ENCODE peak calls at places on chromosomes 13 and 19, in six cellular contexts. D is GM10248, X is AG09319, I is OCI-LY7, H is progenitor cell of endocrine pancreas, A is pancreas. Z is an unnamed sample.

GRCh38 chr13:46629811-46630413 is 76.9 kb downstream of the LRCH1 start:
- DNase-seq in X (no peak), D (no peak), H (no peak), A (no peak), I (no peak), Z (no peak)

GRCh38 chr19:5914946-5915781 is 1.1 kb downstream of the CAPS start:
- DNase-seq in X (no peak), I (no peak), D (no peak), H (peak; percentile 62), A (peak; percentile 49), Z (no peak)

GRCh38 chr19:43711751-43712355 is 4.0 kb upstream of the IRGC start:
- DNase-seq in D (no peak), A (no peak), H (no peak), I (no peak), X (no peak), Z (no peak)

GRCh38 chr13:25200783-25201182 is 28.7 kb upstream of the AMER2 start:
- DNase-seq in X (no peak), I (no peak), A (no peak), H (no peak), D (no peak), Z (no peak)

GRCh38 chr19:30518965-30519606 is 146.9 kb downstream of the ZNF536 start:
- DNase-seq in H (no peak), I (no peak), A (no peak), D (no peak), X (no peak), Z (no peak)

GRCh38 chr13:24651718-24652345 is 28.4 kb upstream of the ATP12A start:
- DNase-seq in I (no peak), H (no peak), D (no peak), X (no peak), A (no peak), Z (no peak)

GRCh38 chr19:4929186-4929585 is 19.9 kb downstream of the UHRF1 start:
- DNase-seq in D (peak; percentile 13), A (no peak), X (no peak), H (no peak), I (no peak), Z (no peak)

GRCh38 chr13:113903361-113903760 is 39.5 kb upstream of the GAS6 start:
- DNase-seq in X (no peak), H (no peak), D (no peak), A (no peak), I (no peak), Z (no peak)

GRCh38 chr19:52196256-52196967 is 6.6 kb downstream of the PPP2R1A start:
- DNase-seq in X (no peak), I (no peak), H (no peak), A (no peak), D (no peak), Z (no peak)

GRCh38 chr13:91123456-91124127 is 223.9 kb upstream of the MIR17HG start:
- DNase-seq in X (no peak), A (no peak), I (no peak), H (no peak), D (no peak), Z (no peak)

DNA sequence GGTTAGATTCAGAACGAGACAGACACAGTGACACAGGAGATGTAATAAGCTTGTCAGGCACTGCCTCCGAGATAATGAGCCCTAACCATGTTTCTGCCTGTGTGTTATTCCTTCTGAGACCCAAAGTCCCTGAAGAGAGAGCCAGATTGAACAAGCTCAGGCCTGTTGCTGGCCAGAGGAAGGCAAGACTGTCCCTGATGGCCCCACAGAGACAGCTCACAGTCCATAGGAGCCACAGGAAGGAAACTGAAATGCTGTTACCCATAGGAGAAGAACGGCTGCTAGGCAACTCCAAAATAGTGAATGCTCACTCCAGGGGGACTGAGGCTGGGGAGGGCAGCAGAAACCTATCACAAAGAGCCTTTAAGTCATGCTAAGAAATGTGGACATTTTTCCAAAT is 31.8 kb upstream of the RFXAP start:
- DNase-seq in D (no peak), X (no peak), I (no peak), H (no peak), A (no peak), Z (no peak)
- TF ChIP-seq CTCF in D (no peak), X (no peak), I (no peak), H (no peak), A (no peak), Z (no peak)

DNA sequence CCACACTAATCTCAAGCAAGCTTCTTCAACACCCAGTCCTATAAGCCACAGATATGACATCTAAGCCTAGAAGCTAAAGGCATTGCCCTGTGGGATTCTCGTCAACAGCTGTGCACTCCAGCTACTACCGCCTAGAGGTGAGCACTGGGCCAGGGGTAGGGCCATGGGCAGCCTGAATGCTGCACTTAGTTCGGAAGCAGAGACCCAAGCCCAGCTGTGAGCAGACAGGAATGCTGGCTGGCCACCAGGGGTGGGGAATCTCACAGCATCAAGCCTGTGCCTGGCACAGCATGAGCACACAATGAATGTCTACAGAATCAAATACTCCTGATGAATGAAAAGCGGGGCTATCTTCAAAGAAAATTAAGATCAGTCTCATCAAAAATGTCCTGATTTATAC is 167.5 kb upstream of the UBL3 start:
- DNase-seq in A (no peak), X (no peak), I (no peak), H (no peak), D (no peak), Z (no peak)
- TF ChIP-seq CTCF in A (no peak), X (no peak), I (no peak), H (peak; percentile 24), D (no peak), Z (peak; percentile 34)

GRCh38 chr19:41325947-41326706 is 16.2 kb downstream of the CCDC97 start:
- DNase-seq in X (no peak), I (peak; percentile 78), A (no peak), D (peak; percentile 74), H (no peak), Z (no peak)
- TF ChIP-seq CTCF in X (no peak), I (no peak), A (no peak), D (no peak), H (no peak), Z (no peak)

GRCh38 chr13:51283361-51283760 is 56.1 kb upstream of the SERPINE3 start:
- DNase-seq in I (no peak), D (no peak), H (no peak), A (no peak), X (no peak), Z (no peak)

GRCh38 chr13:51286135-51287002 is 53.1 kb upstream of the SERPINE3 start:
- DNase-seq in H (peak; percentile 77), I (peak; percentile 78), D (peak; percentile 76), X (peak; percentile 29), A (peak; percentile 84), Z (peak; percentile 80)

GRCh38 chr13:51287758-51288157 is 51.7 kb upstream of the SERPINE3 start:
- DNase-seq in H (no peak), I (no peak), X (no peak), A (no peak), D (no peak), Z (no peak)

GRCh38 chr13:51282322-51282721 is 57.2 kb upstream of the SERPINE3 start:
- DNase-seq in X (no peak), D (no peak), I (no peak), H (no peak), A (peak; percentile 63), Z (no peak)

GRCh38 chr13:51284339-51284738 is 55.2 kb upstream of the SERPINE3 start:
- DNase-seq in H (no peak), I (peak; percentile 5), A (no peak), X (no peak), D (no peak), Z (no peak)
- TF ChIP-seq CTCF in H (no peak), I (peak; percentile 39), A (no peak), X (no peak), D (no peak), Z (no peak)

Z was measured in neural crest cell.